ENCODE peak calls at places on chromosomes 13 and 19, in nine cellular contexts. V is heart right ventricle; C is AG09309; F is hepatocyte; T is A673; I is uterus; U is tibial nerve; Y is pancreas; Q is CD8-positive, alpha-beta T cell. X is an unnamed sample.

GRCh38 chr19:10552596-10553053 is 8.9 kb downstream of the ATG4D start:
- DNase-seq in V (no peak), C (no peak), F (no peak), T (peak; percentile 60), I (no peak), U (no peak), Y (no peak), Q (peak; percentile 27), X (no peak)

GRCh38 chr19:6543866-6544347 is 13.1 kb downstream of the TNFSF9 start:
- DNase-seq in V (no peak), C (no peak), F (no peak), T (no peak), I (no peak), U (no peak), Y (no peak), Q (no peak), X (no peak)

GRCh38 chr13:112873851-112874750 is 94.9 kb upstream of the MCF2L start:
- DNase-seq in V (peak; percentile 85), C (no peak), F (peak; percentile 87), T (peak; percentile 73), I (peak; percentile 83), U (peak; percentile 93), Y (peak; percentile 78), Q (peak; percentile 84), X (no peak)

GRCh38 chr13:108915634-108916497 is 286.5 kb downstream of the MYO16 start:
- DNase-seq in V (peak; percentile 51), C (peak; percentile 55), F (peak; percentile 94), T (peak; percentile 62), I (peak; percentile 84), U (peak; percentile 92), Y (peak; percentile 87), Q (peak; percentile 31), X (no peak)

GRCh38 chr19:43478323-43478722 is 12.9 kb upstream of the LYPD3 start:
- DNase-seq in V (no peak), C (no peak), F (no peak), T (no peak), I (no peak), U (no peak), Y (no peak), Q (no peak), X (no peak)

GRCh38 chr19:49436381-49437017 is 4.8 kb downstream of the SLC17A7 start:
- DNase-seq in V (no peak), C (no peak), F (peak; percentile 51), T (no peak), I (no peak), U (no peak), Y (no peak), Q (peak; percentile 67), X (no peak)

GRCh38 chr19:10294368-10294697 is 4.6 kb downstream of the ICAM5 start:
- DNase-seq in V (no peak), C (no peak), F (no peak), T (no peak), I (no peak), U (no peak), Y (no peak), Q (no peak), X (no peak)

GRCh38 chr19:10662384-10663251 is 8.5 kb downstream of the ILF3 start:
- DNase-seq in V (no peak), C (peak; percentile 31), F (no peak), T (no peak), I (no peak), U (no peak), Y (no peak), Q (no peak), X (no peak)

GRCh38 chr13:40148103-40148502 is 492.6 kb downstream of the COG6 start:
- DNase-seq in V (no peak), C (no peak), F (no peak), T (no peak), I (no peak), U (no peak), Y (no peak), Q (peak; percentile 33), X (no peak)

GRCh38 chr19:32373614-32374295 is 28.3 kb downstream of the ZNF507 start:
- DNase-seq in V (no peak), C (peak; percentile 96), F (peak; percentile 90), T (peak; percentile 29), I (no peak), U (no peak), Y (peak; percentile 74), Q (no peak), X (peak; percentile 98)

GRCh38 chr13:44303681-44304432 is 69.8 kb upstream of the SERP2 start:
- DNase-seq in V (peak; percentile 78), C (no peak), F (peak; percentile 36), T (no peak), I (peak; percentile 89), U (no peak), Y (peak; percentile 44), Q (no peak), X (no peak)

GRCh38 chr13:110444226-110444653 is 117.3 kb downstream of the RAB20 start:
- DNase-seq in V (no peak), C (no peak), F (no peak), T (no peak), I (peak; percentile 36), U (peak; percentile 43), Y (no peak), Q (no peak), X (no peak)

GRCh38 chr13:39317284-39317683 is 279.0 kb downstream of the NHLRC3 start:
- DNase-seq in V (peak; percentile 22), C (no peak), F (no peak), T (no peak), I (peak; percentile 57), U (peak; percentile 38), Y (no peak), Q (no peak), X (no peak)

GRCh38 chr19:31232220-31232619 is 117.0 kb downstream of the TSHZ3 start:
- DNase-seq in V (no peak), C (peak; percentile 32), F (no peak), T (no peak), I (no peak), U (no peak), Y (no peak), Q (no peak), X (no peak)

DNA sequence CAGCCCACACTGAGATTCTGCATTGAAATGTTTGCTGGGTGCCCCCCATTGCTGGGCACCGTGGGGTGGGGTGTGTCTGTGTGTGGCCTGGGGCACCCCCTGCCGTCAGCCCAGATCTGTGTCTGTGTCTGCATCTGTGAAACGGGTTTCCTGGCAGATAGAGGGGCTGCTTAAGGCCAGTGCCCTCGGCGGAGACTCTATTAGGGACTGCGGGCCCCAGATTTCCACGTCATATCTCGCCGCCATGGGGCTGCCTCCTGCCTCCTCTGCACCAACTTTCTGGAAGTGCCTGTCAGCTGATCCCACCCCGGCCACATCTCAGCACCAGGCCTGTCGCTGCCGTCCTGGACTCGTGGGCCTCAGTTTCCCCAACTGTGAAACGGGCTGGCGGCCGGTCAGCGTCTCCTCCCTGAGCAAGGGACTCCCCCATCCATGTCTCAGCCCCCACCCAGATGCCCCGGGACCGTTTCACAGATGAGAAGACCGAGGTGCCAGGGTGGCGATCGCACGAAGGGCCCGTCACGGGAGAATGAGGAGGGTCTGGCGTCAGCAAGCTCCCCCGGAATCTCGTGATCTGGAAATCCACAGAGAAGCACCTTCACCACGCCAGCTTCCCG is 21.4 kb downstream of the ARID3A start:
- DNase-seq in V (no peak), C (no peak), F (peak; percentile 7), T (no peak), I (no peak), U (no peak), Y (no peak), Q (no peak), X (no peak)
- TF ChIP-seq CTCF in V (no peak), C (no peak), F (no peak), T (no peak), I (no peak), U (no peak), Y (no peak), Q (no peak), X (no peak)

DNA sequence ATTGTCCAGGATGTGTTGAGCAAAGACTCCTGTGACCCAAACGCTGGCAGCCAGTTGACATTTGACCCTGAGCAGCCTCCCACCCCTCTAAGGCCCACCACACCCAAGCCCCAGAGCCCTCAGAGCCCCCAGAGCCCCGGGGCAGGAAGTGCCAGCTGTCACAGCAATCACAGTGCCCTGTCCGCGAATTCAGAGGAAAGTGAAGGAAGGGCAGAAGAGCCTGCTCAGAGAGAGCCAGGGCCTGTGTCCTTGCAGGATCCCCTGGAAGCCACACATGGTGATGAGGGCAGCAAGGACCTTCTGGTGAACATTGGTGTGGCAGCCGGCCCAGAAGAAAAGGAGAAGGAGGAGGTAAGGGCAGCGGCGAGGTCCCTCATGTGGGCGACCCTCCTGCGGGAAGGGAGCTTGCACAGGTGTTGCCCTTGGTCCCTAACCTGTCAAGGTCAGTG is 63.7 kb downstream of the SPATA13 start:
- DNase-seq in V (no peak), C (no peak), F (no peak), T (no peak), I (no peak), U (no peak), Y (no peak), Q (no peak), X (no peak)
- H3K4me3 ChIP-seq in V (no peak overlapping the region), C (no peak overlapping the region), F (no peak overlapping the region), T (no peak overlapping the region), I (no peak overlapping the region), U (peak overlapping the region; percentile 25), Y (no peak overlapping the region), Q (peak overlapping the region; percentile 50), X (no peak overlapping the region)

DNA sequence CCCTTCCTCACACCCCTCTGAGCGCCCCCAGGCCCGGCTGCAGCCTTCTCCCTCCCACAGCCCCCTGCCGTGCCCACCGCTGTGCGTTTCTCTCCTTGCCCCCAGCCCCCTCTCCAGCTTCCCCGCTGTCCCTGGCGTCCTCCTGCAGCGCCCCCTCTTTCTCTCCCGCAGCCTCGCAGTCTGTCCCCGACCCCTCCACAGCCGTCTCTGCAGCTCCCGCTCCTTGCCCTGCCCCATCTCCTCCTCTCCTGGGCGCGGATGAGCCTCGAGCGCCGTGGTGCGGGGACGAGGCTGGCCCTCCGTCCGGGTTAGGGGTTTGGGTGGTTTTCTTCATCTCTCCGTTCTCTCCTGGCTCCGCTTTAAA is 1.1 kb downstream of the KMT5C start:
- DNase-seq in V (no peak), C (no peak), F (peak; percentile 71), T (peak; percentile 40), I (no peak), U (no peak), Y (peak; percentile 28), Q (peak; percentile 30), X (no peak)
- TF ChIP-seq CTCF in V (no peak), C (peak; percentile 36), F (peak; percentile 36), T (peak; percentile 49), I (no peak), U (no peak), Y (no peak), Q (no peak), X (peak; percentile 43)

GRCh38 chr19:3178377-3178972 is at the start of gene S1PR4:
- DNase-seq in V (no peak), C (no peak), F (peak; percentile 3), T (no peak), I (no peak), U (no peak), Y (no peak), Q (peak; percentile 79), X (no peak)

GRCh38 chr19:3176715-3177501 is 1.7 kb upstream of the S1PR4 start:
- DNase-seq in V (no peak), C (peak; percentile 37), F (peak; percentile 57), T (peak; percentile 48), I (no peak), U (no peak), Y (no peak), Q (peak; percentile 82), X (no peak)

GRCh38 chr19:3179739-3180293 is 1.2 kb downstream of the S1PR4 start:
- DNase-seq in V (no peak), C (no peak), F (no peak), T (no peak), I (no peak), U (no peak), Y (no peak), Q (peak; percentile 32), X (no peak)

GRCh38 chr19:3175761-3176714 is 2.5 kb upstream of the S1PR4 start:
- DNase-seq in V (no peak), C (peak; percentile 80), F (peak; percentile 48), T (peak; percentile 42), I (no peak), U (peak; percentile 33), Y (no peak), Q (peak; percentile 57), X (peak; percentile 54)

GRCh38 chr19:3178973-3179738 is 587 bp downstream of the S1PR4 start:
- DNase-seq in V (no peak), C (no peak), F (no peak), T (no peak), I (no peak), U (no peak), Y (no peak), Q (peak; percentile 31), X (no peak)
- H3K4me3 ChIP-seq in V (peak overlapping the region; percentile 27), C (no peak overlapping the region), F (no peak overlapping the region), T (no peak overlapping the region), I (no peak overlapping the region), U (peak overlapping the region; percentile 50), Y (no peak overlapping the region), Q (peak overlapping the region; percentile 86), X (no peak overlapping the region)

X was measured in AG04449.